ENCODE peak calls at places on chromosomes 13 and 19, in seven cellular contexts. L is H1, M is lower leg skin, I is K562, Q is IMR-90, U is body of pancreas, C is thyroid gland. B is an unnamed sample.

GRCh38 chr13:39327080-39327479 is 275.9 kb downstream of the LHFPL6 start:
- DNase-seq in Q (no peak), I (no peak), L (no peak), M (no peak), C (no peak), U (no peak), B (no peak)

GRCh38 chr13:109785892-109786450 is 412 bp downstream of the IRS2 start:
- DNase-seq in I (peak), M (no peak), Q (no peak), L (no peak), U (peak), C (peak), B (no peak)

GRCh38 chr19:36215276-36216171 is 618 bp downstream of the ZNF146 start:
- DNase-seq in C (peak), M (no peak), Q (peak), I (no peak), U (no peak), L (no peak), B (no peak)

GRCh38 chr13:32206097-32206740 is 108.9 kb downstream of the ZAR1L start:
- DNase-seq in U (no peak), C (no peak), M (no peak), Q (peak), I (no peak), L (no peak), B (no peak)

GRCh38 chr19:42850981-42851717 is 28.4 kb downstream of the PSG1 start:
- DNase-seq in M (peak), L (no peak), U (peak), I (no peak), C (no peak), Q (peak), B (no peak)

GRCh38 chr19:12779162-12779993 is 4.0 kb upstream of the HOOK2 start:
- DNase-seq in U (peak), Q (peak), L (no peak), C (no peak), M (no peak), I (no peak), B (no peak)

GRCh38 chr19:47253467-47253881 is 2.9 kb upstream of the CCDC9 start:
- DNase-seq in L (no peak), M (no peak), U (no peak), C (no peak), I (no peak), Q (peak), B (no peak)

GRCh38 chr19:18660051-18660910 is 23.2 kb upstream of the CRTC1 start:
- DNase-seq in L (no peak), Q (peak), M (no peak), U (peak), C (peak), I (peak), B (no peak)

GRCh38 chr19:4229179-4229931 is at the start of gene EBI3:
- DNase-seq in U (peak), I (peak), L (no peak), Q (peak), C (peak), M (no peak), B (no peak)

DNA sequence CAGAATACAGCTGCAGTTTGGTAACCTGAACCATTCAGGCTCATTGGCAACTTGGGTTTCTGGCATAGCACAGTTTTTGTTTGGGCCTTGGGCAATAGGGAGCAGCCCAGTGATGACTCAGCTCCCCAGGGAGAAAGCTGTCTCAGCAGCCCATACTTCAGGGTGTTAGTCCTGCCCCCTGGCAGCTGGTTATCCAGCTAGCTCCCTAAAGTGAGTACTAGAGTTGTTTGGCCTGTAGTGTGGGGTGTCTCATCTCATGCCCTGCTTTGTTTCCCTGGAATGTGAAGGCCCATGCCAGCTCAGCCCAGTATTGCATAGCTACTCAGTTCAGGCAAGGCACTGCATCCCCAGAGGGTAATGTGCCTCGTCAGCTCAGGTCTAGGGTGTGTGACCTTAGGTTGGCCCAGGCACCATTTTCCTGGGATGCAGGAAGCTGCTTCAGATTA is 18.2 kb upstream of the ZNF543 start:
- DNase-seq in U (no peak), M (peak), I (no peak), L (no peak), C (peak), Q (peak), B (no peak)
- TF ChIP-seq CTCF in U (no peak), M (no peak), I (no peak), L (no peak), C (no peak), Q (peak), B (no peak)

GRCh38 chr19:38736036-38736412 is 8.2 kb downstream of the CAPN12 start:
- DNase-seq in M (peak), U (peak), C (peak), L (peak), I (peak), Q (no peak), B (peak)

GRCh38 chr19:38733493-38734175 is 10.6 kb downstream of the CAPN12 start:
- DNase-seq in C (no peak), L (no peak), U (no peak), M (peak), Q (no peak), I (no peak), B (peak)

GRCh38 chr19:38735257-38735686 is 9.0 kb downstream of the CAPN12 start:
- DNase-seq in Q (no peak), I (peak), U (peak), L (peak), M (peak), C (no peak), B (no peak)

GRCh38 chr19:38734176-38734425 is 10.2 kb downstream of the CAPN12 start:
- DNase-seq in L (no peak), C (no peak), U (no peak), I (no peak), Q (no peak), M (peak), B (no peak)

GRCh38 chr19:38734426-38735256 is 9.6 kb downstream of the CAPN12 start:
- DNase-seq in Q (no peak), M (peak), U (no peak), L (no peak), I (no peak), C (no peak), B (peak)
- TF ChIP-seq POLR2A in Q (no peak), M (no peak), U (no peak), L (no peak), I (no peak), C (no peak), B (no peak)

GRCh38 chr19:40601061-40601973 is at the start of gene LTBP4:
- DNase-seq in I (peak), C (peak), L (no peak), M (no peak), U (peak), Q (no peak), B (no peak)
- TF ChIP-seq CTCF in I (peak), C (no peak), L (peak), M (no peak), U (no peak), Q (peak), B (no peak)

DNA sequence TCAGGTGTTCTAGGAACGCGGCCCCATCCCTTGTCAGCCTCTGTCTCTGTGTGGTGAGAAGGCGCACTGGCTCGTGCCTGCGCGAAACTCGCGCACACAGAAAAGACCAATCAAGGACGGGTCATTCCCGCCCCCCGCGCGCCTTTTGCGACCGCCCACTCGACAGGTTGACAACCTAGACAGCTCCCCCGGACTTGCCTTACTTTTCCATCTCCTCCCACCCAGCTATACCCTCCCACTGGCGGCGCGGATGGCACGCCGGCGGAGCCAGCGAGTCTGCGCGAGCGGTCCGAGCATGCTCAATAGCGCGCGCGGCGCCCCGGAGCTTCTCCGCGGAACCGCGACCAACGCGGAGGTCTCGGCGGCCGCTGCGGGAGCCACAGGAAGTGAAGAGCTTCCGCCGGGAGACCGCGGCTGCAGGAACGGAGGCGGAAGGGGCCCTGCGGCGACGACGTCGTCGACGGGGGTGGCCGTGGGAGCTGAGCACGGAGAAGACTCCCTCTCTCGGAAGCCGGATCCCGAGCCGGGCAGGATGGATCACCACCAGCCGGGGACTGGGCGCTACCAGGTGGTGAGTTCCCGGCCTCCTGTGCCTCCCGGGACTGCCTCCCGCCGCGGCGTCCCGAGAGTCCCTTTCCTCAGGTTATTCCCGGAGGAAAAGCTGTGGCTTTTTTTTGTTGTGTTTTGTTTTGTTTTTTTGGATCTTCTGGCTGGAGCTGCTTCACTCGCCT is at the start of gene NDFIP2:
- DNase-seq in L (peak), I (peak), M (peak), Q (peak), C (peak), U (peak), B (peak)
- TF ChIP-seq POLR2A in L (peak), I (peak), M (no peak), Q (peak), C (peak), U (peak), B (no peak)

GRCh38 chr13:112587359-112587766 is 590 bp downstream of the TUBGCP3 start:
- DNase-seq in L (peak), I (peak), M (peak), U (peak), Q (peak), C (peak), B (peak)
- TF ChIP-seq CTCF in L (no peak), I (peak), M (no peak), U (no peak), Q (peak), C (no peak), B (no peak)

GRCh38 chr19:44646049-44646416 is 2.3 kb downstream of the PVR start:
- DNase-seq in M (no peak), L (no peak), Q (no peak), U (no peak), C (no peak), I (no peak), B (no peak)

GRCh38 chr19:44645407-44646048 is 1.8 kb downstream of the PVR start:
- DNase-seq in M (no peak), Q (no peak), C (no peak), U (no peak), L (no peak), I (no peak), B (no peak)

GRCh38 chr19:44642375-44642774 is 1.3 kb upstream of the PVR start:
- DNase-seq in U (no peak), C (no peak), I (no peak), L (no peak), M (no peak), Q (no peak), B (no peak)

GRCh38 chr19:44643605-44644390 is at the start of gene PVR:
- DNase-seq in U (peak), C (peak), I (peak), L (peak), Q (peak), M (no peak), B (peak)

DNA sequence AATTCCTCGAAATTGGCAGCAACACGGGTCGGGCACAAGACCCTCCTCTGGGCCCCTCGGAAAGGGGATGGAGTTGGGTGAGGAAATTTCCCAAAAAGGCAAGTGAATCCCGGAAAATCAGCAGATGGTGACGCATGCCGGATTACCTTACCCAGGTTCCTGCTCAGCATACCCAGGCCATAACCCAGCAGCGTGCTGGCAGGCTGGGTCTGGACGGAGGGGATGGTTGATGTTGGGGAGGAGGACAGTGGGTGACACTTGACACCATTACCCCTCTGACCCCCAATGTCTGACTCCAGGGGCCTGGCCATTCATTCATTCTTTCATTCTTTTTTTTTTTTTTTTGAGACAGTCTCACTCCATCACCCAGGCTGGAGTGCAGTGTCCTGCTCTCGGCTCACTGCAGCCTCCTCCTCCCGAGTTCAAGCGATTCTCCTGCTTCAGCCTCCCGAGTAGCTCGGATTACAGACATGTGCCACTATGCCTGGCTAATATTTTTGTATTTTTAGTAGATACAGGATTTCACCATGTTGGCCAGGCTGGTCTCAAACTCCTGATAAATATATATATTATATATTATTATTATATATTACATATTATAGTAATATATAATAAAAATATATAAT is 794 bp downstream of the PVR start:
- DNase-seq in I (peak), U (peak), L (peak), C (peak), Q (peak), M (no peak), B (no peak)
- TF ChIP-seq POLR2A in I (no peak), U (no peak), L (no peak), C (no peak), Q (no peak), M (no peak), B (no peak)

DNA sequence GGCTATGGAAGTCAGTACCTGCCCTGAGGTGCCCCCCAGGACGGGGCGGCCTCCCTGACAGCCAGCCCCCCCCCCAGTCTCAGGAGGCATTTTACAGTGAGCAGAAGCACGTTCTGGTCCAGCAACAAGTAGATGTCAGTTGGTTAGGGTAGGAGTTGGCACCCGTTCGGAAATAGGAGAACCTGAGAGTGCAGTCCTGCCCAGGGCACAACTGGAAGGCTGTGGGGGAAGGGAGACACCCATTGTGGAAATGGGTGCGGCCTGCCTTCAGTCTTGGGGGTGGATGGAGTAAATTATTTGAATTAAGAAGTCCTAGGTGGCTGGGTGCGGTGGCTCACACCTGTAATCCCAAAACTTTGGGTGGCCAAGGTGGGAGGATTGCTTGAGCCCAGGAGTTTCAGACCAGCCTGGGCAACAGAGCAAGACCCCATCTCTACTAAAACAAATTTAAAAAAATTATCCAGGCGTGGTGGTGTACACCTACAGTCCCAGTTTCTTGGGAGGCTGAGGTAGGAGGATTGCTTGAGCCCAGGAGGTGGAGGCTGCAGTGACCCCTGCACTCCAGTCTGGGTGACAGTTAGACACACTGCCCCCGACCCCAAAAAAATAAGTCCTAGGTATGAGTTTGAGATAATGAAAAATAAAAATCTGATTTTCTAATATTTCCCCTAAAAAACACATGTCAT is 1.2 kb downstream of the CIRBP start:
- DNase-seq in Q (no peak), L (no peak), M (peak), U (peak), C (peak), I (no peak), B (no peak)
- TF ChIP-seq CTCF in Q (no peak), L (no peak), M (no peak), U (no peak), C (no peak), I (no peak), B (no peak)

B was measured in breast epithelium.